ENCODE peak calls at places on chromosomes 5 and 9, in four cellular contexts. C is K562, D is HepG2, V is GM12878. Q is an unnamed sample.

GRCh38 chr9:70577671-70578070 is 163.2 kb upstream of the KLF9 start:
- DNase-seq in C (no peak), D (no peak), V (no peak), Q (no peak)

GRCh38 chr9:126906086-126906485 is 8.5 kb upstream of the RALGPS1 start:
- DNase-seq in D (no peak), V (no peak), C (no peak), Q (no peak)

GRCh38 chr9:14797442-14797841 is 74.9 kb upstream of the CER1 start:
- DNase-seq in D (no peak), C (no peak), V (no peak), Q (no peak)

GRCh38 chr5:108818613-108819272 is 71.0 kb downstream of the FER start:
- DNase-seq in C (no peak), D (no peak), V (peak; percentile 31), Q (no peak)

GRCh38 chr5:148685520-148686134 is 31.3 kb upstream of the HTR4 start:
- DNase-seq in V (no peak), D (no peak), C (no peak), Q (no peak)

GRCh38 chr5:90878549-90879196 is 320.1 kb downstream of the ADGRV1 start:
- DNase-seq in D (no peak), V (no peak), C (no peak), Q (no peak)

GRCh38 chr9:98533132-98533531 is 175.6 kb downstream of the GABBR2 start:
- DNase-seq in C (no peak), D (no peak), V (no peak), Q (no peak)

GRCh38 chr5:163503106-163504090 is 2.0 kb upstream of the MAT2B start:
- DNase-seq in V (peak; percentile 43), C (peak; percentile 27), D (peak; percentile 67), Q (peak; percentile 80)

GRCh38 chr5:118857700-118858099 is 130.6 kb downstream of the DTWD2 start:
- DNase-seq in D (no peak), V (no peak), C (no peak), Q (no peak)

GRCh38 chr5:38783011-38783551 is 62.7 kb upstream of the OSMR start:
- DNase-seq in V (no peak), D (peak; percentile 62), C (no peak), Q (no peak)

GRCh38 chr5:140329739-140330481 is 16.5 kb downstream of the HBEGF start:
- DNase-seq in V (no peak), D (no peak), C (no peak), Q (no peak)

GRCh38 chr9:96294146-96294545 is 7.8 kb downstream of the HSD17B3 start:
- DNase-seq in D (no peak), V (no peak), C (no peak), Q (no peak)

GRCh38 chr5:141816598-141817399 is 61.4 kb downstream of the PCDH1 start:
- DNase-seq in D (no peak), C (peak; percentile 48), V (no peak), Q (peak; percentile 74)
- TF ChIP-seq JUND in D (no peak), C (no peak), V (no peak), Q (peak; percentile 30)

GRCh38 chr9:93585695-93586094 is 9.3 kb downstream of the PHF2 start:
- DNase-seq in D (no peak), V (no peak), C (no peak), Q (no peak)

GRCh38 chr9:93586290-93587057 is 10.1 kb downstream of the PHF2 start:
- DNase-seq in D (no peak), C (no peak), V (no peak), Q (no peak)

GRCh38 chr9:93587651-93588347 is 11.4 kb downstream of the PHF2 start:
- DNase-seq in D (no peak), C (no peak), V (no peak), Q (no peak)

GRCh38 chr9:93587284-93587650 is 10.9 kb downstream of the PHF2 start:
- DNase-seq in D (no peak), V (no peak), C (no peak), Q (no peak)

DNA sequence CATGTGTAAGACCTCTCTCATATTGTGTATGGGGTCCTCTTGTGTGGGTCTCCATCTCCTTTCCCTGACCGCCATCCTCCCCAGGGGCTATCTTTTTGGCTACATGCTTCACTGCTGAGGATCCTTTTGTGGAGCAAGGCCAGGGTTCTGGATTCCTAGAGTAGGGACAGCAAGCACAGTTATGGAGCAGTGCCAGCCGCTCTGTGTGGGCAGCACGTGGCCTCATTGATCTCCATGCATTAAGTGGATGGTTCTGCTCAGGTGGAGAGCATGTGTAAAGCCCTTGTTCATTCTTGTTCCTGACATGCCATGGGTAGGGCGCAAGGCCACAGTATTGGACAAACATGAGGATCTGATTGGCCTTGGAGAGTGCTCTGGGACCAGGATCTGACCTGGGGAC is 8.9 kb downstream of the PHF2 start:
- DNase-seq in D (no peak), V (no peak), C (no peak), Q (no peak)
- TF ChIP-seq CBX5 in D (no peak), V (no peak), C (no peak), Q (no peak)

GRCh38 chr5:30809907-30810306 is 383.6 kb upstream of the CDH6 start:
- DNase-seq in D (no peak), C (no peak), V (no peak), Q (no peak)
- TF ChIP-seq JUND in D (no peak), C (no peak), V (no peak), Q (no peak)

GRCh38 chr5:958701-959571 is 49.7 kb upstream of the NKD2 start:
- DNase-seq in D (peak; percentile 75), C (peak; percentile 63), V (no peak), Q (no peak)
- TF ChIP-seq CBX5 in D (no peak), C (no peak), V (no peak), Q (no peak)

GRCh38 chr5:67006152-67006848 is 190.3 kb downstream of the CD180 start:
- DNase-seq in V (no peak), D (no peak), C (no peak), Q (no peak)

GRCh38 chr5:67010684-67011409 is 185.8 kb downstream of the CD180 start:
- DNase-seq in V (no peak), D (no peak), C (no peak), Q (no peak)

GRCh38 chr5:67011422-67011821 is 185.2 kb downstream of the CD180 start:
- DNase-seq in D (no peak), C (no peak), V (no peak), Q (no peak)

GRCh38 chr5:67012241-67012640 is 184.4 kb downstream of the CD180 start:
- DNase-seq in V (no peak), D (no peak), C (no peak), Q (no peak)

DNA sequence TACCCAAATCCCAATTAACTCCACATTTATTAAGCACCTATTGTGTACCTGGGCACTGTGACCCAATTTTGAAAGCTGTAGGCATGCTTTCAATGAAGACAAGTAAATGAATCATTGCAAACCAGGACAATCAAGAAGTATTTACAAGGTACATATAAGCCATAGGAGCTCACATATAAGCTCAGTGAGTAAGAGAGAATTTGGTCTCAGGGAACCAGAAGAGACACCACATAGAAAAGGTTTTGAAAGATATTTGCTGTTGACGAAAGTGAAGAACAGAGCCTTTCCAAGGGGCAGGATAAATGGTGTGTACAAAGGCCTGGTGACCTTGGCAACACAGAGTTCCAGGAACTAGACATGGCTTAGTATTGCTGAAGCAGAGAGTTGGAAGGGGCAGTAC is 187.6 kb downstream of the CD180 start:
- DNase-seq in C (no peak), D (peak; percentile 66), V (no peak), Q (no peak)
- TF ChIP-seq JUND in C (no peak), D (no peak), V (no peak), Q (no peak)

GRCh38 chr9:99782962-99783718 is 38.5 kb upstream of the NR4A3 start:
- DNase-seq in C (no peak), V (no peak), D (no peak), Q (no peak)
- TF ChIP-seq CBX5 in C (no peak), V (no peak), D (no peak), Q (no peak)

GRCh38 chr9:114973216-114973615 is 42.8 kb upstream of the TNFSF8 start:
- DNase-seq in V (no peak), C (no peak), D (no peak), Q (no peak)
- TF ChIP-seq JUND in V (no peak), C (no peak), D (no peak), Q (no peak)

GRCh38 chr5:152106571-152106970 is 181.9 kb upstream of the GLRA1 start:
- DNase-seq in C (no peak), D (no peak), V (no peak), Q (no peak)

GRCh38 chr5:152102057-152102456 is 177.4 kb upstream of the GLRA1 start:
- DNase-seq in V (no peak), D (no peak), C (no peak), Q (no peak)

GRCh38 chr5:152105085-152105484 is 180.4 kb upstream of the GLRA1 start:
- DNase-seq in V (no peak), D (no peak), C (no peak), Q (no peak)

GRCh38 chr5:152107225-152107624 is 182.6 kb upstream of the GLRA1 start:
- DNase-seq in D (no peak), V (no peak), C (no peak), Q (no peak)

GRCh38 chr5:152104211-152104610 is 179.6 kb upstream of the GLRA1 start:
- DNase-seq in V (no peak), C (no peak), D (no peak), Q (no peak)
- TF ChIP-seq CBX5 in V (no peak), C (no peak), D (no peak), Q (no peak)

GRCh38 chr5:169712428-169712827 is 75.4 kb downstream of the DOCK2 start:
- DNase-seq in C (no peak), D (no peak), V (no peak), Q (no peak)

GRCh38 chr5:169716287-169716686 is 79.2 kb downstream of the DOCK2 start:
- DNase-seq in C (no peak), V (no peak), D (no peak), Q (no peak)

GRCh38 chr5:169721771-169722170 is 84.7 kb downstream of the DOCK2 start:
- DNase-seq in V (no peak), C (no peak), D (no peak), Q (no peak)

GRCh38 chr5:169719360-169720314 is 82.6 kb downstream of the DOCK2 start:
- DNase-seq in V (peak; percentile 59), D (no peak), C (no peak), Q (no peak)

DNA sequence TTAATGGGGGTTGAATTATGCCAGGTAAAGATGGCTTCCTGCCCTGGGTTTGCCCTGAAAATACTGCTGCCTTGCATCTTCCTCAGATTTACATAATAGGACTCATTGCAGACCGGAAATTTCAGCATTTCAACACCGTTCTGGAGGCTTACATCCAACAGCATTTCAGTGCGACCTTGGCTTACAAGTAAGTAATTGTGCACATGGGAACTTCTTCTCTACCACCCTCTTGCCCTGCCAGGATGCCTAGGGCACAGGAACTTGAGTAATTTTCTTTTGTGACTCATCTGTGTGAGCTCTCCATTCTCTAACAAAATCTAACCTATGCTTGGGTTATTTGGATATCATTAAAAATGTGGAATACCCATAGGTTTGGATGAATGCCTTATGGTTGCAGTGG is 80.2 kb downstream of the DOCK2 start:
- DNase-seq in V (no peak), D (no peak), C (no peak), Q (no peak)
- TF ChIP-seq JUND in V (no peak), D (no peak), C (no peak), Q (no peak)